ENCODE peak calls at places on chromosomes 3 and 15, in five cellular contexts. A, Q, X, M and L are unnamed samples.

GRCh38 chr3:52091566-52092290 is 35.4 kb upstream of the DUSP7 start:
- DNase-seq in A (no peak), Q (peak; percentile 62), X (peak; percentile 16), M (no peak), L (no peak)

GRCh38 chr3:3053974-3054373 is 56.2 kb downstream of the IL5RA start:
- DNase-seq in A (no peak), Q (no peak), X (peak; percentile 59), M (no peak), L (no peak)

GRCh38 chr15:83890584-83890983 is 236.7 kb downstream of the ADAMTSL3 start:
- DNase-seq in A (no peak), Q (no peak), X (peak; percentile 14), M (no peak), L (no peak)

GRCh38 chr15:60526127-60526616 is 47.2 kb upstream of the ICE2 start:
- DNase-seq in A (no peak), Q (no peak), X (no peak), M (peak; percentile 35), L (no peak)

GRCh38 chr3:129756871-129757270 is 136.6 kb downstream of the TMCC1 start:
- DNase-seq in A (no peak), Q (peak; percentile 75), X (peak; percentile 71), M (no peak), L (no peak)

GRCh38 chr15:25366058-25366457 is 72.8 kb downstream of the UBE3A start:
- DNase-seq in A (no peak), Q (no peak), X (no peak), M (no peak), L (no peak)

GRCh38 chr3:136994772-136995516 is 37.2 kb downstream of the IL20RB start:
- DNase-seq in A (no peak), Q (peak; percentile 88), X (peak; percentile 98), M (peak; percentile 89), L (peak; percentile 87)

GRCh38 chr3:122992628-122993570 is 34.7 kb downstream of the SEMA5B start:
- DNase-seq in A (no peak), Q (no peak), X (no peak), M (no peak), L (no peak)

GRCh38 chr15:92898988-92899909 is 875 bp upstream of the CHD2 start:
- DNase-seq in A (no peak), Q (no peak), X (no peak), M (no peak), L (no peak)

GRCh38 chr3:53149699-53150098 is 11.3 kb upstream of the PRKCD start:
- DNase-seq in A (no peak), Q (no peak), X (no peak), M (no peak), L (no peak)

GRCh38 chr3:157088506-157089454 is 71.2 kb downstream of the CCNL1 start:
- DNase-seq in A (peak; percentile 97), Q (peak; percentile 97), X (peak; percentile 99), M (peak; percentile 95), L (peak; percentile 95)

DNA sequence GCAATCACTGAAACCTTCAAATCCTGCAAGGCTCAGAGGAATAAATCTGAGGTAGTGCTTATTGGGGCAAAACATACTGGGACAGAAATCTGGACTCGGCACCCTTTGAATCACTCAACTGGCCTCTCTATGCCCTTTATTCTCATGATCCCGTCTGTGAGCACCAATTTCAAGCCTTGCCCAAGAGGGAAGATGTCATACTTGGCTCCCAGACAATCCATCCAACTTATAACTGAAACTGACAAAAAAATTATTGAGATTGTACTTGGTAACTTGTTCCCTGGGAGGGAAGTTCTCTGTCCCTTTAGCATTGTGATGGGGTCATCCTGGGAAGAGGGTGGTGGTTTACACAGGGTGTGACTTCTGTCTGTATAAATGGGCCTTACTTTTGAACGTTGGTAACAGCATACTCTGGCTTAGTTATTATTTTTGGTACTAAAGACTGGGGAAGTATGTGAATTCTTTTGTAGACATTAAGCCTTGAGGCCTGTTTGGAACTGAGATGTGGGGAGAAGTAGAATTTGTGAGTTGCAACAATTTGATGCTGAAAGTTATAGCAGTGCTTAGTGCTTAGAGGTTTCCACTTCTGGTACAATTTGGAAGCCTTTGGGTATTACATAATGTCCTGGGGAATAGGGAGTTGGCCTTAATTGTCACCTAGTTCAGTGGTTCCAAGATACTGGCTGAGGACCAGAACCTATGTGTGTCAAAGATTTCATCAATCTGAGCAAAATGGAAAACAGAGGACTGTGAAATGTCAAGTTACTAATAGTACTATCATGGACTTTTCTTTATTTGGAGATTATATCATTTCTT is 15.7 kb downstream of the TLNRD1 start:
- DNase-seq in A (no peak), Q (peak; percentile 10), X (no peak), M (no peak), L (no peak)
- H3K4me3 ChIP-seq in A (no peak overlapping the region), Q (no peak overlapping the region), X (no peak overlapping the region), M (no peak overlapping the region), L (no peak overlapping the region)

DNA sequence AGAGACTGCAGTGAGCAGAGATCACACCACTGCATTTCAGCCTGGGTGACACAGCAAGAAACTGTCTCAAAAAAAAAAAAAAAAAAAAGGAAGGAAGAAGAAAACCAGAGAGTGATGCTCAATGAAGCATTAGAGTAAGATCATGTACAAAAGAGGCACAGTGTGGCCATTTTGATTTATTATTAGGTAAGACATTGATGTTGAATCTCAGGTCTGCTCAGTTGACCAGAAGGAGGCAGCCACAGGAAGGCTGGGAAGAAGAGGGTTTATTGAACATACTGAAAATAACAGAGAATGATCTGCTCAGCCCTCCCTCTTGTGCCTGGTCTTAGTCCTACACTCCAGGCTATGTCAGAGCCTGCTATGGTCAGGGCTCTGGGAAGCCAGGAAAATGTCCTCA is 15.6 kb downstream of the LRRK1 start:
- DNase-seq in A (no peak), Q (no peak), X (peak; percentile 12), M (no peak), L (no peak)
- H3K4me1 ChIP-seq in A (peaks cover 9% of the 10 kb centered on the region), Q (no peaks in the 10 kb centered on the region), X (peaks cover under 1% of the 10 kb centered on the region), M (no peaks in the 10 kb centered on the region), L (no peaks in the 10 kb centered on the region)

GRCh38 chr3:177109688-177110087 is 87.6 kb downstream of the TBL1XR1 start:
- DNase-seq in A (no peak), Q (no peak), X (no peak), M (no peak), L (no peak)

GRCh38 chr3:177110308-177111254 is 86.7 kb downstream of the TBL1XR1 start:
- DNase-seq in A (no peak), Q (no peak), X (no peak), M (no peak), L (no peak)

GRCh38 chr3:177108648-177109047 is 88.6 kb downstream of the TBL1XR1 start:
- DNase-seq in A (no peak), Q (no peak), X (no peak), M (no peak), L (no peak)

GRCh38 chr3:177114253-177114652 is 83.0 kb downstream of the TBL1XR1 start:
- DNase-seq in A (no peak), Q (no peak), X (no peak), M (no peak), L (no peak)

GRCh38 chr3:177111541-177111949 is 85.7 kb downstream of the TBL1XR1 start:
- DNase-seq in A (no peak), Q (no peak), X (no peak), M (no peak), L (no peak)
- H3K27ac ChIP-seq in A (no peak overlapping the region), Q (no peak overlapping the region), X (no peak overlapping the region), M (no peak overlapping the region), L (no peak overlapping the region)

GRCh38 chr3:25432191-25432720 is 4.2 kb downstream of the RARB start:
- DNase-seq in A (no peak), Q (no peak), X (no peak), M (no peak), L (no peak)
- H3K4me3 ChIP-seq in A (peak overlapping the region; percentile 68), Q (no peak overlapping the region), X (peak overlapping the region; percentile 81), M (no peak overlapping the region), L (no peak overlapping the region)

GRCh38 chr3:8500966-8501365 is 657 bp upstream of the LMCD1 start:
- DNase-seq in A (no peak), Q (no peak), X (no peak), M (no peak), L (no peak)
- H3K4me1 ChIP-seq in A (peaks cover 62% of the 10 kb centered on the region), Q (peaks cover 21% of the 10 kb centered on the region), X (peaks cover 16% of the 10 kb centered on the region), M (peaks cover 20% of the 10 kb centered on the region), L (no peaks in the 10 kb centered on the region)